ENCODE peak calls at places on chromosomes 6 and 20, in six cellular contexts. G is HFFc6, Y is colonic mucosa, E is endothelial cell, B is transverse colon, A is MM.1S. F is an unnamed sample.

GRCh38 chr20:41587956-41588355 is 30.2 kb downstream of the CHD6 start:
- DNase-seq in B (no peak), Y (no peak), E (no peak), G (peak; percentile 65), A (no peak), F (no peak)

GRCh38 chr6:87391334-87391733 is 16.4 kb upstream of the CFAP206 start:
- DNase-seq in E (peak; percentile 48), Y (no peak), B (no peak), A (peak; percentile 52), G (peak; percentile 36), F (no peak)

GRCh38 chr6:84605308-84605707 is 159.1 kb downstream of the TBX18 start:
- DNase-seq in E (no peak), Y (no peak), B (no peak), A (no peak), G (no peak), F (no peak)

GRCh38 chr6:13278991-13279390 is 49.3 kb downstream of the TBC1D7 start:
- DNase-seq in E (no peak), A (no peak), B (no peak), Y (no peak), G (peak; percentile 93), F (no peak)

GRCh38 chr6:16849280-16850210 is 88.3 kb upstream of the ATXN1 start:
- DNase-seq in E (no peak), B (peak; percentile 9), Y (peak; percentile 18), G (peak; percentile 87), A (no peak), F (no peak)

GRCh38 chr20:4956200-4956810 is 45.0 kb downstream of the SLC23A2 start:
- DNase-seq in B (no peak), Y (no peak), A (peak; percentile 61), G (peak; percentile 51), E (no peak), F (no peak)

GRCh38 chr6:3911130-3911529 is 62.0 kb downstream of the FAM50B start:
- DNase-seq in G (no peak), E (no peak), A (no peak), B (no peak), Y (no peak), F (no peak)

GRCh38 chr6:133314951-133315350 is 73.8 kb downstream of the EYA4 start:
- DNase-seq in E (no peak), G (no peak), B (no peak), A (no peak), Y (no peak), F (no peak)

GRCh38 chr6:30935018-30935417 is 3.0 kb upstream of the SFTA2 start:
- DNase-seq in E (no peak), A (no peak), Y (no peak), G (no peak), B (no peak), F (no peak)

GRCh38 chr6:27040244-27041042 is 207.1 kb upstream of the PRSS16 start:
- DNase-seq in Y (no peak), G (no peak), A (no peak), B (no peak), E (no peak), F (no peak)

GRCh38 chr6:38504996-38505395 is 134.7 kb downstream of the BTBD9 start:
- DNase-seq in A (no peak), Y (no peak), B (no peak), E (no peak), G (no peak), F (no peak)

GRCh38 chr6:147043994-147044477 is 160.2 kb upstream of the STXBP5 start:
- DNase-seq in Y (no peak), B (no peak), A (no peak), E (no peak), G (no peak), F (no peak)

GRCh38 chr6:158031445-158032353 is 50.0 kb downstream of the SYNJ2 start:
- DNase-seq in B (peak; percentile 40), A (no peak), E (no peak), Y (no peak), G (peak; percentile 83), F (no peak)

GRCh38 chr20:62908971-62909791 is 17.1 kb downstream of the DIDO1 start:
- DNase-seq in B (no peak), A (no peak), G (no peak), Y (no peak), E (no peak), F (no peak)

GRCh38 chr6:44122821-44123220 is 4.4 kb downstream of the MRPL14 start:
- DNase-seq in G (no peak), Y (no peak), B (no peak), A (peak; percentile 54), E (no peak), F (no peak)

GRCh38 chr6:111723412-111723970 is 117.8 kb upstream of the TRAF3IP2 start:
- DNase-seq in A (no peak), G (no peak), Y (no peak), E (no peak), B (no peak), F (no peak)

GRCh38 chr20:63499333-63499969 is 568 bp upstream of the EEF1A2 start:
- DNase-seq in G (no peak), E (no peak), Y (no peak), B (no peak), A (no peak), F (peak; percentile 64)

GRCh38 chr6:159978291-159979135 is 9.6 kb downstream of the IGF2R start:
- DNase-seq in B (no peak), A (peak; percentile 73), G (no peak), Y (no peak), E (no peak), F (no peak)

GRCh38 chr6:166361080-166361429 is 18.7 kb upstream of the SFT2D1 start:
- DNase-seq in B (no peak), E (no peak), A (no peak), Y (no peak), G (no peak), F (no peak)

GRCh38 chr20:58577139-58577806 is 62.1 kb upstream of the APCDD1L start:
- DNase-seq in Y (no peak), A (no peak), E (no peak), G (no peak), B (no peak), F (no peak)

GRCh38 chr6:134421496-134421895 is 103.6 kb upstream of the SGK1 start:
- DNase-seq in E (no peak), G (peak; percentile 48), A (no peak), Y (no peak), B (no peak), F (no peak)

GRCh38 chr20:56487216-56487615 is 18.8 kb downstream of the RTF2 start:
- DNase-seq in A (no peak), B (no peak), G (no peak), Y (no peak), E (no peak), F (no peak)

GRCh38 chr20:63124092-63124781 is 91.7 kb downstream of the YTHDF1 start:
- DNase-seq in Y (no peak), B (no peak), G (peak; percentile 44), E (no peak), A (no peak), F (peak; percentile 58)

DNA sequence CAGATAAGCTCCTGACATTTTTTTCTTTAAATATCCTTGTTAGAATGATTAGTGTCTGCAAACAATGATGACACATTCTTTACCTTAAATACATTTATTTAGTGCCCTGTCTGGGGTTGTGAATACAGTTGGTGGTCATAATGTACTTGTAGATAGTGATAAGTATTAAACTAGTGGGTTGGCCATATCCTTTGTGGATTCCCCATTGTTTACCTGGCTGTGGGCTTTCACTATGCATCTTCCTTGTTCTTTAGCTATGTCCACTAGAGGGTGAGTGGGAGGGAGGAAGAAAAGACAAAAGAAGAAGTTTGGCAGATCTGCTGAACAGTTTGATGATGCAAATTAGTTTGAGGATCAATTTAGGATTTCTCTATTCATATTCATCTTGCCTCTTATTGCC is 15.7 kb downstream of the HS3ST5 start:
- DNase-seq in E (no peak), Y (no peak), B (no peak), G (no peak), A (no peak), F (no peak)
- TF ChIP-seq CTCF in E (peak; percentile 14), Y (no peak), B (no peak), G (no peak), A (no peak), F (peak; percentile 39)

DNA sequence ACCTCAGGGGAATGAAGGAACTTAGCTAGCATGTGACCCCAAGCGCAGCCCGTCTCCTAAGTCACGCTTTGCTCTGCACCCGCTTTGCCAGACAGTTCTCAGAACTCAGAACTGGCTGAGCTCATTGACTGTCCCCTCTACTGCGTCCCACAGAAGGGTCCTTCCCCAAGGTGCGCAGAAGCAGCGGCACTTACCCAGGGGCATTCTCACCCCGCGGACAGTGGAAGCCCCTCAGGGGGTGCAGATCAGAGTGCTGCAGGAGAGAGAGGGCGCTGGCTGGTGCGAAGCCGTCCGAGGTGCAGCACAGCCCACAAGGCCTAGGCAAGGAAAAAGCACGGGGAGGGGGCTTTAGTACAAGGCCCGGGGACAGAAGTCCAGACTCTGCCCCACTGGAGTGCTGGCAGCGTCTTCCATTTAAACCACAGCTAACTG is 802 bp downstream of the SNHG17 start:
- DNase-seq in Y (no peak), A (peak; percentile 35), B (no peak), G (no peak), E (peak; percentile 22), F (no peak)
- TF ChIP-seq CTCF in Y (no peak), A (no peak), B (no peak), G (no peak), E (no peak), F (no peak)

DNA sequence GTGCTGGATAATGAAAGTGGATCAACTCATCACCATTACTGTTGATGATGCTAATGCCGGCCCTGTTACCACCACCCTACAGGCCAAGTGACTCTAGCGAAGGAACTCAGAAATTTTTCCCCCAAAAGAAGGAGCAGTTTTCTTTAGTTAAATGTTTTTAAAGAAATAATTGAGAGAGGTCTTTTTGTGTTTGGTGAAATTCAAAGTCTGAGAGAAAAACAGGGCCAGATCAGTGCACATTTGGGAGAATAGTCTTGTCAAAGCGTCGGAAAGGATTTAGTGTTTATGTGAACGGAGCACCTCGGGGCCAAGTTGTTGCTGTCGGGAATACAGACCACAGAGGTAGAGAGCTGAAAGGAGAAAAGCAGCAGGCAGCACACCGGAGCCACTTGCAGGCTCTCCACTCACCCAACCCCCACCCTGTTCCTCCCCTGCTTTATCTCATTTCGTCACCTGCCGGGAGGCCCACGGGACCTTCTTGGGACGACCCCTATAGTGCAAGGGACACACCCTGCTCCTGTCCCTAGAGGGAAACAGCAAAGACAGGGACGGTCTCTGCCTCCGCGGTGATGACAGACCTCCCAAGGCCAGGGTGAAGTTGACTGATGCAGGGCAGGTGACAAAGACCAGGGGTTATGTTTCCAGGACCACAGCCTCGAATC is 6.8 kb downstream of the TFAP2B start:
- DNase-seq in Y (no peak), E (no peak), A (no peak), G (no peak), B (no peak), F (no peak)
- TF ChIP-seq CTCF in Y (no peak), E (no peak), A (no peak), G (no peak), B (no peak), F (no peak)

DNA sequence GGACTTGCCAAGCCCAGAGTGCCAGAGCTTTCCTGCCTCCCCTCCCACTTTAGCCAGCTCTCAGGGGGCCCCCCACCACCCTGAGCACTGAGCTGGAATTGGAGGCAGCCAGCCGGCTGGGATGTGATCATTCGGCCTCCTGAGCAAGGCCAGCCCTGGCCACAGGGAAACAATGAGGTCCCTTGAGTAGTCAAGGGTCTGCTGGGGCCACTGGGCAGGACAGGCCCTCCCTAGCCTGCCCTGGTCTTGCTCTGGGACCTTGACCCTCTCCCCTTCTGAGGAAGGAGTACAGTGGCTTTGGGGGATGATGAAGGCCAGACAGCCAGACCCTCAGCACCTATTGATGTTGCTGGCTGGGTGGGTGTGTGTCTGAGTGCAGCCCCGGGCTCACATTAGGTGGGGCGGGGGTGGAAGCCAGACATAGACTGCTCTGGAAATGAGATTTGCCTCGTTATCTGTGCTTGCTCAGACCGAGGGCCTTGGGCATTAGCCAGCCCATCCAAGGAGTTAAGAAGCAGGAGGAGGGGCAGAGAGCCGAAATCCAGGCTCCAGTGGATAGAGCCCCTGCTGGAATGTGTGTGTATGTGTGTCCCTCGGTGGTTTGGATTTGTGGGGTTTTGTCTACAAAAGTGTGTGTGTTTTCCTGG is 21.3 kb downstream of the CD40 start:
- DNase-seq in G (no peak), E (no peak), Y (no peak), A (no peak), B (no peak), F (no peak)
- TF ChIP-seq CTCF in G (no peak), E (no peak), Y (no peak), A (no peak), B (no peak), F (peak; percentile 19)